ENCODE peak calls at places on chromosomes 16 and 17, in four cellular contexts. One of them, this sample, is unnamed.

GRCh38 chr17:6509295-6509771 is 47.0 kb downstream of the PITPNM3 start:
- DNase-seq in OCI-LY7: no peak
- DNase-seq in CD4-positive, alpha-beta memory T cell: no peak
- DNase-seq in dorsolateral prefrontal cortex: no peak
- DNase-seq in this sample: no peak

GRCh38 chr16:57277586-57277985 is 6.9 kb downstream of the PLLP start:
- DNase-seq in OCI-LY7: no peak
- DNase-seq in CD4-positive, alpha-beta memory T cell: peak
- DNase-seq in dorsolateral prefrontal cortex: no peak
- DNase-seq in this sample: no peak

GRCh38 chr17:29927546-29927945 is 2.5 kb downstream of the SSH2 start:
- DNase-seq in OCI-LY7: no peak
- DNase-seq in CD4-positive, alpha-beta memory T cell: no peak
- DNase-seq in dorsolateral prefrontal cortex: no peak
- DNase-seq in this sample: no peak

GRCh38 chr17:6138761-6139446 is 68.7 kb downstream of the WSCD1 start:
- DNase-seq in OCI-LY7: no peak
- DNase-seq in CD4-positive, alpha-beta memory T cell: no peak
- DNase-seq in dorsolateral prefrontal cortex: no peak
- DNase-seq in this sample: no peak

GRCh38 chr16:2518823-2519710 is 1.1 kb upstream of the AMDHD2 start:
- DNase-seq in OCI-LY7: no peak
- DNase-seq in CD4-positive, alpha-beta memory T cell: no peak
- DNase-seq in dorsolateral prefrontal cortex: no peak
- DNase-seq in this sample: peak

GRCh38 chr16:31363721-31364120 is 8.7 kb downstream of the ITGAX start:
- DNase-seq in OCI-LY7: no peak
- DNase-seq in CD4-positive, alpha-beta memory T cell: no peak
- DNase-seq in dorsolateral prefrontal cortex: peak
- DNase-seq in this sample: no peak

GRCh38 chr17:73559532-73559931 is 84.7 kb downstream of the SDK2 start:
- DNase-seq in OCI-LY7: no peak
- DNase-seq in CD4-positive, alpha-beta memory T cell: no peak
- DNase-seq in dorsolateral prefrontal cortex: no peak
- DNase-seq in this sample: peak

GRCh38 chr17:57234252-57235092 is 21.9 kb upstream of the MSI2 start:
- DNase-seq in OCI-LY7: no peak
- DNase-seq in CD4-positive, alpha-beta memory T cell: no peak
- DNase-seq in dorsolateral prefrontal cortex: no peak
- DNase-seq in this sample: no peak

GRCh38 chr17:71163121-71163812 is 957.6 kb upstream of the SOX9 start:
- DNase-seq in OCI-LY7: no peak
- DNase-seq in CD4-positive, alpha-beta memory T cell: no peak
- DNase-seq in dorsolateral prefrontal cortex: no peak
- DNase-seq in this sample: peak

GRCh38 chr17:19539040-19539399 is 5.4 kb downstream of the SLC47A1 start:
- DNase-seq in OCI-LY7: no peak
- DNase-seq in CD4-positive, alpha-beta memory T cell: no peak
- DNase-seq in dorsolateral prefrontal cortex: peak
- DNase-seq in this sample: no peak

GRCh38 chr17:30513346-30513745 is 36.1 kb downstream of the GOSR1 start:
- DNase-seq in OCI-LY7: no peak
- DNase-seq in CD4-positive, alpha-beta memory T cell: no peak
- DNase-seq in dorsolateral prefrontal cortex: no peak
- DNase-seq in this sample: no peak

DNA sequence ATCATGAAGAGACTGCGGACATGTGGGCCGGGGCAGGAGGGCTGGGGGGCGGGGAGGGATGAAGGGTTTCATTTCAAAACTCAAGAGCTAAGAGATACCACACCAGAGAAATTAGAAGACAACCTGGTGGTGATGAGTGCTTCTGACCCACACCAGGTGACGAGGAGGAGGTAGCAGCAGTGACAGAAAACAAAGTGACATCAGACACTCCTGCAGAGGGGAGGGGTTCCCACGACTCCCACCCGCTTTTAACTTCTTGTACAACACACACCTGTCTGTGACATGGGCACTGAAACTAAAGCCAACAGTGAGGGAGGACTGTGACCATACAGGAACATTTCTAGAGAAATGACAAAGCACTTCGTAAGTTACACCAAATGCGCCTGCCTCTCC is 112.9 kb downstream of the ANKRD11 start:
- DNase-seq in OCI-LY7: no peak
- DNase-seq in CD4-positive, alpha-beta memory T cell: no peak
- DNase-seq in dorsolateral prefrontal cortex: no peak
- DNase-seq in this sample: no peak
- H3K4me3 ChIP-seq in OCI-LY7: no peak
- H3K4me3 ChIP-seq in CD4-positive, alpha-beta memory T cell: no peak
- H3K4me3 ChIP-seq in dorsolateral prefrontal cortex: no peak
- H3K4me3 ChIP-seq in this sample: no peak

GRCh38 chr17:42274273-42274542 is 2.0 kb downstream of the STAT5B start:
- DNase-seq in OCI-LY7: no peak
- DNase-seq in CD4-positive, alpha-beta memory T cell: no peak
- DNase-seq in dorsolateral prefrontal cortex: no peak
- DNase-seq in this sample: no peak
- H3K4me3 ChIP-seq in OCI-LY7: peak
- H3K4me3 ChIP-seq in CD4-positive, alpha-beta memory T cell: peak
- H3K4me3 ChIP-seq in dorsolateral prefrontal cortex: no peak
- H3K4me3 ChIP-seq in this sample: no peak

GRCh38 chr17:7677388-7678067 is 9.8 kb downstream of the TP53 start:
- DNase-seq in OCI-LY7: no peak
- DNase-seq in CD4-positive, alpha-beta memory T cell: no peak
- DNase-seq in dorsolateral prefrontal cortex: no peak
- DNase-seq in this sample: no peak
- H3K4me3 ChIP-seq in OCI-LY7: no peak
- H3K4me3 ChIP-seq in CD4-positive, alpha-beta memory T cell: no peak
- H3K4me3 ChIP-seq in dorsolateral prefrontal cortex: no peak
- H3K4me3 ChIP-seq in this sample: no peak

DNA sequence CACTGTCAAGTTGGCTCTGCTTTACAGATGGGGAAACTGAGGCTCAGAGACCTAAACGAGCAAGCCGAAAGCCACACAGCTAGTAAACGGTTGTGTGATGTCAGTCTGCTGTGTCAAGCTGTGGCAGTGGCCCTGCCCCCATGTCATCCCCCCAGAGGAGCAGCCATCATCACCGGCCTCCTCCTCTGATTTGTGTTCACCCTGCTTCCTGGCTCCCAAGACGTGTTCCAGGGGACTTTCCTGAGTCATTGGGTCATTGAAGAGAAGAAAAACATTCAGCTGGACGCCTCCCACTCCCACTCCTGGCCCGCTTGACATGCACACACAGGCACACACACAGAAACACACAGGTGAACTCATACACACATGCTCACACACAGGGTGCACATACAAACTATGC is 54.0 kb upstream of the CIBAR2 start:
- DNase-seq in OCI-LY7: no peak
- DNase-seq in CD4-positive, alpha-beta memory T cell: no peak
- DNase-seq in dorsolateral prefrontal cortex: no peak
- DNase-seq in this sample: peak
- H3K4me3 ChIP-seq in OCI-LY7: no peak
- H3K4me3 ChIP-seq in CD4-positive, alpha-beta memory T cell: no peak
- H3K4me3 ChIP-seq in dorsolateral prefrontal cortex: no peak
- H3K4me3 ChIP-seq in this sample: no peak

DNA sequence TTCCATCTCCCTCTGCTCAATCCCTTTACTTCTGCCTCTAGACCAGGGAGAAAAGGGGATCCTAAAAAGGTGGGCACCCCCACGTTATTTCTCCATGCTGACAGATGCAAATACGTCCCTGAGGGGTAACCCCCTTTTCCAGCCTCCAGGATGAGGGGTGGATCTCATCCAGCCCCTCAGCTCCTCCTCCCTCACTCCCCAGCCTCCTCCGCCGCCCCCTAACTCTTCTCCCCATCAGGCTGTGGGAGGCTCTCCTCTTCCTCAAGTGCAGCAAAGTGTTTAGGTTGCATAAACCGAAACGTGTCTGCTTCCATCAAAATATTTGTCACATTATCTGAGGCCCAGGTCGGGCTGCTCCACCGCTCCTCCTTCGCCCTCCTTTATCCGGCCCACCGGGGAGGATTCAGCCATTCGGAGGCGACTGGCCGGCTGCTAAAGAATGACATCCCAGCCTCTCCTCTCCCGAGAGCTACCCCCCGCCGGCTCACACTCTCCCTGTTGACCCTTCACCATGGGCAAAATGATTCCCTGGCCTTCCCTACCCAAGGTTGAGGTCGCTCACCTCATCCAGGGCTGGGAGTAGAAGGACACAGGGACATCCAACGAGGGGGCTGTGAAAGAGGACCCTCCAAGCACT is 1.2 kb upstream of the C1QL1 start:
- DNase-seq in OCI-LY7: no peak
- DNase-seq in CD4-positive, alpha-beta memory T cell: no peak
- DNase-seq in dorsolateral prefrontal cortex: no peak
- DNase-seq in this sample: no peak
- H3K4me3 ChIP-seq in OCI-LY7: no peak
- H3K4me3 ChIP-seq in CD4-positive, alpha-beta memory T cell: no peak
- H3K4me3 ChIP-seq in dorsolateral prefrontal cortex: peak
- H3K4me3 ChIP-seq in this sample: no peak